ENCODE peak calls at places on chromosomes 6 and 20, in eight cellular contexts. Q is naive thymus-derived CD4-positive, alpha-beta T cell; F is CD8-positive, alpha-beta T cell; O is adrenal gland; V is aorta; D is A549; H is PC-9; A is fibroblast of lung. U is an unnamed sample.

GRCh38 chr6:35386989-35387388 is 44.6 kb downstream of the PPARD start:
- DNase-seq in Q (no peak), F (no peak), O (no peak), V (no peak), D (no peak), H (no peak), A (no peak), U (no peak)

GRCh38 chr20:58716476-58717277 is 24.1 kb downstream of the NPEPL1 start:
- DNase-seq in Q (no peak), F (no peak), O (peak), V (peak), D (no peak), H (no peak), A (peak), U (no peak)

GRCh38 chr6:67112120-67112519 is 1405.1 kb upstream of the EYS start:
- DNase-seq in Q (no peak), F (no peak), O (no peak), V (no peak), D (no peak), H (no peak), A (peak), U (no peak)

GRCh38 chr6:149197482-149197881 is 120.0 kb upstream of the TAB2 start:
- DNase-seq in Q (no peak), F (no peak), O (no peak), V (no peak), D (no peak), H (no peak), A (no peak), U (no peak)

GRCh38 chr6:47240277-47240890 is 69.3 kb downstream of the TNFRSF21 start:
- DNase-seq in Q (no peak), F (no peak), O (no peak), V (no peak), D (no peak), H (no peak), A (no peak), U (no peak)

GRCh38 chr6:79797912-79798311 is 149.4 kb downstream of the ELOVL4 start:
- DNase-seq in Q (no peak), F (no peak), O (no peak), V (no peak), D (no peak), H (no peak), A (no peak), U (no peak)

GRCh38 chr6:75023634-75024033 is 182.2 kb downstream of the COL12A1 start:
- DNase-seq in Q (no peak), F (no peak), O (no peak), V (no peak), D (no peak), H (no peak), A (peak), U (no peak)

GRCh38 chr6:37485259-37485658 is 14.4 kb downstream of the CCDC167 start:
- DNase-seq in Q (no peak), F (no peak), O (no peak), V (no peak), D (peak), H (no peak), A (no peak), U (no peak)

GRCh38 chr6:110756817-110757216 is 58.5 kb downstream of the CDK19 start:
- DNase-seq in Q (no peak), F (no peak), O (no peak), V (no peak), D (no peak), H (no peak), A (no peak), U (no peak)

GRCh38 chr6:20583447-20583806 is 49.2 kb downstream of the CDKAL1 start:
- DNase-seq in Q (no peak), F (no peak), O (no peak), V (no peak), D (no peak), H (no peak), A (no peak), U (no peak)

GRCh38 chr20:63782051-63782471 is 42.5 kb downstream of the SLC2A4RG start:
- DNase-seq in Q (peak), F (peak), O (no peak), V (no peak), D (no peak), H (no peak), A (no peak), U (no peak)

GRCh38 chr20:58340853-58341252 is 31.3 kb downstream of the RAB22A start:
- DNase-seq in Q (no peak), F (no peak), O (no peak), V (no peak), D (no peak), H (no peak), A (peak), U (no peak)

GRCh38 chr6:148177589-148178233 is 164.9 kb upstream of the SASH1 start:
- DNase-seq in Q (no peak), F (no peak), O (peak), V (peak), D (peak), H (no peak), A (peak), U (peak)

GRCh38 chr6:52157301-52157930 is 28.8 kb upstream of the IL17A start:
- DNase-seq in Q (no peak), F (no peak), O (no peak), V (no peak), D (no peak), H (no peak), A (peak), U (no peak)

GRCh38 chr6:10030942-10031537 is 383.8 kb downstream of the TFAP2A start:
- DNase-seq in Q (no peak), F (no peak), O (no peak), V (no peak), D (no peak), H (no peak), A (no peak), U (no peak)

GRCh38 chr6:129238991-129239390 is 356.1 kb downstream of the LAMA2 start:
- DNase-seq in Q (no peak), F (no peak), O (no peak), V (no peak), D (no peak), H (no peak), A (no peak), U (no peak)

GRCh38 chr6:31157543-31158139 is at the start of gene CCHCR1:
- DNase-seq in Q (no peak), F (no peak), O (no peak), V (no peak), D (no peak), H (no peak), A (no peak), U (no peak)

GRCh38 chr6:36978687-36979086 is 7.3 kb downstream of the MTCH1 start:
- DNase-seq in Q (no peak), F (no peak), O (no peak), V (no peak), D (no peak), H (no peak), A (no peak), U (no peak)

GRCh38 chr6:35081426-35081851 is 59.7 kb downstream of the TCP11 start:
- DNase-seq in Q (no peak), F (no peak), O (peak), V (no peak), D (no peak), H (no peak), A (peak), U (no peak)

GRCh38 chr20:35395728-35396127 is 16.0 kb downstream of the UQCC1 start:
- DNase-seq in Q (no peak), F (no peak), O (peak), V (no peak), D (no peak), H (no peak), A (peak), U (no peak)

GRCh38 chr20:41534842-41535241 is 83.3 kb downstream of the CHD6 start:
- DNase-seq in Q (no peak), F (no peak), O (no peak), V (no peak), D (no peak), H (no peak), A (peak), U (no peak)

GRCh38 chr6:7129784-7130569 is 22.2 kb downstream of the RREB1 start:
- DNase-seq in Q (no peak), F (no peak), O (peak), V (peak), D (no peak), H (no peak), A (peak), U (no peak)

GRCh38 chr6:129546702-129547101 is 163.3 kb downstream of the ARHGAP18 start:
- DNase-seq in Q (no peak), F (no peak), O (no peak), V (no peak), D (no peak), H (no peak), A (no peak), U (no peak)

GRCh38 chr20:21031666-21032065 is 74.5 kb downstream of the LINC00237 start:
- DNase-seq in Q (no peak), F (no peak), O (no peak), V (no peak), D (no peak), H (no peak), A (no peak), U (no peak)

GRCh38 chr20:47318596-47319516 is 37.6 kb downstream of the ZMYND8 start:
- DNase-seq in Q (no peak), F (no peak), O (peak), V (peak), D (peak), H (peak), A (peak), U (no peak)
- H3K4me3 ChIP-seq in Q (no peak), F (no peak), O (no peak), V (no peak), D (no peak), H (peak), A (peak), U (peak)

DNA sequence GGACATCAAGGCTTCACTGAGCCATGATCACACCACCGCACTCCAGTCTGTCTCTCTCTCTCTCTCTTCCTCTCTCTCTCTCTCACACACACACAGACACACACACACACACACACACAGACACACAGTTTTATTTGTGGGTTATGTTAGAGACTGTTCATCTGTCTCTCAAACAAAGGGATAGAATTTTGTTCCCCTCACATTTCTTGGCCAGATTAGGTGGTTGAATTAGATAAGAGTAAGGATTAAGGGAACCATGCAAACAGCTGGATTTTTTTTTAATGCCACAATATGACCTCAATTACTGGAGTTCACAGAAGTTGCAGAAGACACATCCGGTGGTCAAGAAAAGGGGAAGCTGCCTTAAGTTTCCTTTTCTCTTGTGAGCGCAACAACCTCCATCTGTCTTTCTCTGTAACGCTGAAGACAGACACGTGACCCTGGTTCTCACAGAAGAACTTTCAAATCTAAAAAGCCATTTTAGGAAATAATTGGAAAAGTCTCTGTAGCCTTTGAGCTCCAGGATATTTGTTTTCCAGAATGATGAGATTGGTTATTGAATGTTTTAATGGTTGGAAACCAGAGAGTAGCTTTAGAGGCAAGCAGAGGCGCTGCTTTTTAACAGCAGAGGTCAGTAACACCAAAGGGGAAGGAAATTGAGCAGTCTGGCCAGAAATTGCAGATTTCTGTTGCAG is 33.0 kb upstream of the LGSN start:
- DNase-seq in Q (no peak), F (no peak), O (peak), V (no peak), D (no peak), H (no peak), A (peak), U (peak)
- H3K27ac ChIP-seq in Q (no peak), F (no peak), O (no peak), V (no peak), D (peak), H (no peak), A (peak), U (no peak)

GRCh38 chr6:41502607-41503434 is 43.4 kb upstream of the FOXP4 start:
- DNase-seq in Q (no peak), F (no peak), O (peak), V (no peak), D (no peak), H (no peak), A (peak), U (no peak)
- H3K4me3 ChIP-seq in Q (no peak), F (no peak), O (no peak), V (no peak), D (no peak), H (no peak), A (no peak), U (no peak)

DNA sequence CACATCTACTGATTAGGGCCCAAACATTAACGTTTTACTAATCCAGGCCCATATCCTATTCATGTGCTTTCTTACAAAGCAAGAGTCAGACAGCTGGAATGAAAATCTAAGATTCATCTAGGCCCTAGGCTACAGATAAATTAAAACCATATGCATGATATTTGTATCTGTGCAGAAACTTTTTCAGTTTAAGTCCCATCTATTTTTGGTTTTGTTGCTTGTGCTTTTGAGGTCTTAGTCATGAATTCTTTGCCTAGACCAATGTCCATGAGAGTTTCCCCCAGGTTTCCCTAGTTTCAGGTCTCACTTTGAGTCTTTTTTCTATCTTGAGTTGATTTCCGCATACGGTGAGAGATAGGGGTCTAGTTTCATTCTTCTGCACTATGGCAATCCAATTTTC is 20.2 kb downstream of the ADNP start:
- DNase-seq in Q (no peak), F (no peak), O (no peak), V (no peak), D (no peak), H (no peak), A (peak), U (peak)
- H3K27ac ChIP-seq in Q (no peak), F (no peak), O (no peak), V (no peak), D (no peak), H (no peak), A (peak), U (peak)

DNA sequence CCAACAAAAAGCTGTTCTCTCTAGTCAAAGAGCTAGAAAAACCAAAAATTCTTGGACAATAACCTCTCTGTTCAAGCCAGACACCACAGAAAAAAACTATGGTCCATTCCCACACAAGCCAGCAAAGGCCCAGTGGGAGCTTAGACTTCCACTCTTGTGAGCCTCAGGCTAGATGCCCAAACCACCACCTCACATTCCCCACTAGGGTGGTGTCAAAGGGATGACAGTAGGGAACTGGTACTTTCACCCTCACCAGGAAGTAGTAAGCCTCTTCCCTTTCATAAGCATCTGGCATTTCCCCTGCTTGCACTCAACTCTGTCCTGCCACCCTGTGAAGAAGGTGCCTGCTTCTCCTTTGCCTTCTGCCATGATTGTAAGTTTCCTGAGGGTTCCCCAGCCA is 58.4 kb upstream of the RNF217 start:
- DNase-seq in Q (no peak), F (no peak), O (no peak), V (no peak), D (no peak), H (no peak), A (no peak), U (no peak)
- H3K4me3 ChIP-seq in Q (no peak), F (no peak), O (no peak), V (no peak), D (no peak), H (no peak), A (no peak), U (no peak)

GRCh38 chr20:36827541-36828279 is 48.2 kb upstream of the TLDC2 start:
- DNase-seq in Q (no peak), F (no peak), O (peak), V (no peak), D (no peak), H (peak), A (no peak), U (no peak)
- H3K27ac ChIP-seq in Q (no peak), F (no peak), O (no peak), V (no peak), D (no peak), H (no peak), A (no peak), U (no peak)